ENCODE peak calls at places on chromosomes 5 and 9, in eight cellular contexts. Y is type B pancreatic cell; F is PC-9; X is AG10803; O is GM13976; C is CD4-positive, alpha-beta T cell; K is GM12865; D is HCT116. Z is an unnamed sample.

GRCh38 chr5:136013559-136013958 is 15.2 kb upstream of the TGFBI start:
- DNase-seq in Y (no peak), F (no peak), X (no peak), O (no peak), C (no peak), K (no peak), D (no peak), Z (no peak)

GRCh38 chr5:66151030-66151429 is 6.9 kb downstream of the SREK1 start:
- DNase-seq in Y (no peak), F (no peak), X (no peak), O (no peak), C (no peak), K (no peak), D (no peak), Z (no peak)

GRCh38 chr9:70076678-70077077 is 33.0 kb downstream of the MAMDC2 start:
- DNase-seq in Y (no peak), F (no peak), X (no peak), O (no peak), C (no peak), K (no peak), D (no peak), Z (no peak)

GRCh38 chr9:93181672-93182435 is 2.1 kb upstream of the WNK2 start:
- DNase-seq in Y (no peak), F (no peak), X (no peak), O (no peak), C (no peak), K (no peak), D (no peak), Z (no peak)

GRCh38 chr5:79513519-79514390 is at the start of gene HOMER1:
- DNase-seq in Y (peak), F (peak), X (peak), O (peak), C (peak), K (peak), D (peak), Z (peak)

GRCh38 chr5:173035904-173036707 is 20.0 kb upstream of the CREBRF start:
- DNase-seq in Y (no peak), F (no peak), X (no peak), O (peak), C (no peak), K (peak), D (no peak), Z (no peak)

GRCh38 chr5:124102491-124102890 is 590.5 kb downstream of the CSNK1G3 start:
- DNase-seq in Y (no peak), F (no peak), X (no peak), O (no peak), C (no peak), K (no peak), D (no peak), Z (no peak)

GRCh38 chr5:131787736-131788135 is 9.1 kb downstream of the FNIP1 start:
- DNase-seq in Y (no peak), F (no peak), X (no peak), O (no peak), C (no peak), K (no peak), D (no peak), Z (no peak)

GRCh38 chr5:168413062-168413461 is 73.2 kb upstream of the RARS1 start:
- DNase-seq in Y (no peak), F (peak), X (no peak), O (no peak), C (no peak), K (no peak), D (peak), Z (no peak)

GRCh38 chr9:133089271-133089671 is 27.5 kb downstream of the CEL start:
- DNase-seq in Y (no peak), F (no peak), X (no peak), O (peak), C (no peak), K (peak), D (no peak), Z (no peak)

GRCh38 chr5:56088967-56089829 is 94.4 kb upstream of the IL6ST start:
- DNase-seq in Y (no peak), F (peak), X (peak), O (peak), C (no peak), K (peak), D (no peak), Z (no peak)

GRCh38 chr5:5332287-5332686 is 90.2 kb upstream of the ICE1 start:
- DNase-seq in Y (no peak), F (no peak), X (no peak), O (no peak), C (no peak), K (no peak), D (no peak), Z (no peak)

GRCh38 chr9:2809692-2810423 is 34.0 kb downstream of the PUM3 start:
- DNase-seq in Y (no peak), F (peak), X (peak), O (no peak), C (no peak), K (no peak), D (no peak), Z (no peak)

GRCh38 chr5:140044041-140044440 is 942 bp upstream of the NRG2 start:
- DNase-seq in Y (no peak), F (no peak), X (peak), O (no peak), C (no peak), K (no peak), D (no peak), Z (no peak)

GRCh38 chr5:175214152-175214551 is 229.8 kb downstream of the DRD1 start:
- DNase-seq in Y (no peak), F (no peak), X (peak), O (no peak), C (no peak), K (no peak), D (peak), Z (no peak)

DNA sequence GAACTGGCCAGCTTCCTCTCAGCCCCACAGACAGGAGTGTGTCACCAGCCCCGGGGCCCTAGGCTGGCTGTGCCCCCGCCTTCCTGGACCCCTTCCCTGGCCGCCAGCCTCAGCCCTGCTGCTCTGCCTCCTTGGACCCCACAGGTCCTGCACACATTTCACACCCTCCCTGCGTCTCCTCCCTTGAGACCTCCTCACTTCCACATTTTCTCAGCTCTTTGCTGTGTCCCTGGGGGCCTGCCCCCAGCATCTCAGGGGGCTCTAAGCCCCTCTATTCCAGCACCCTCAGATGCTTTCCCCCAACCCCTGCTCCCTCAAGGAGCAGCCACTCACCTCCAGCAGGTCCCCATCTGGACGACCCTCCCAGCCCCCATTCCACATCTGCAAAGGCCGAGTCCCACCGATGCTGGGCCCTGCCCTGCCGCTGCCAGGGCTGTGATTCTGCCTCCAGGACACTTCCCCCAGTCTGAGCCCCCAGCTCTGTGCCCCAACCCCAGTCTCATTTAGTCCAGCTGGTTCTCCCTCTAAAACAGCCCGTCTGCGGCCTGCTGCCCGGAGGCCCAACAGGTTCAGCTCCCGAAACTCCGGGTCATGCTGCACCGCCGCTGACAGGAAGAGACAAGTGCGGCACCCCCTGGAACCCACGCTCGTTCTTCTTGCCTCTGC is 4.2 kb downstream of the SLC34A3 start:
- DNase-seq in Y (no peak), F (no peak), X (no peak), O (no peak), C (no peak), K (no peak), D (no peak), Z (no peak)
- TF ChIP-seq CTCF in Y (no peak), F (no peak), X (no peak), O (no peak), C (no peak), K (no peak), D (no peak), Z (no peak)

GRCh38 chr5:10576121-10576789 is 12.4 kb downstream of the ANKRD33B start:
- DNase-seq in Y (no peak), F (no peak), X (no peak), O (no peak), C (no peak), K (no peak), D (no peak), Z (no peak)
- TF ChIP-seq CTCF in Y (no peak), F (peak), X (no peak), O (peak), C (no peak), K (no peak), D (no peak), Z (no peak)

GRCh38 chr9:76761448-76761847 is 2.8 kb upstream of the PCA3 start:
- DNase-seq in Y (no peak), F (no peak), X (peak), O (no peak), C (no peak), K (no peak), D (no peak), Z (no peak)
- TF ChIP-seq CTCF in Y (peak), F (peak), X (peak), O (peak), C (no peak), K (no peak), D (peak), Z (peak)

DNA sequence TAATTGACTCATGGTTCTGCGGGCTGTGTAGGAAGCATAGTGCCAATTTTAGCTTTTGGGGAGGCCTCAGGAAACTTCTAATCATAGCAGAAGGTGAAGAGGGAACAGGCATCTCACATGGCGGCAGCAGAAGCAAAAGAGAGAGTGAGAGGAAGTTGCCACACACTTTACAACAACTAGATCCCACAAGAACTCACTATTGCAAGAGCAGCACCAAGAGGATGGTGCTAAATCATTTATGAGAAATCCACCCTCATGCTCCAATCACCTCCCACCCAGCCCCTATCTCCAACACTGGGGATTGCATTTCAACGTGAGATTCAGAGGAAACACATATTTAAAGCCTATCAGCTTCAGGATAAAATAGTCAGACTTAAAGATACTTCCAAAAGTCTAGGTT is 36.1 kb upstream of the LPAR1 start:
- DNase-seq in Y (no peak), F (no peak), X (no peak), O (no peak), C (no peak), K (peak), D (no peak), Z (no peak)
- TF ChIP-seq CTCF in Y (no peak), F (no peak), X (no peak), O (no peak), C (no peak), K (peak), D (no peak), Z (no peak)

DNA sequence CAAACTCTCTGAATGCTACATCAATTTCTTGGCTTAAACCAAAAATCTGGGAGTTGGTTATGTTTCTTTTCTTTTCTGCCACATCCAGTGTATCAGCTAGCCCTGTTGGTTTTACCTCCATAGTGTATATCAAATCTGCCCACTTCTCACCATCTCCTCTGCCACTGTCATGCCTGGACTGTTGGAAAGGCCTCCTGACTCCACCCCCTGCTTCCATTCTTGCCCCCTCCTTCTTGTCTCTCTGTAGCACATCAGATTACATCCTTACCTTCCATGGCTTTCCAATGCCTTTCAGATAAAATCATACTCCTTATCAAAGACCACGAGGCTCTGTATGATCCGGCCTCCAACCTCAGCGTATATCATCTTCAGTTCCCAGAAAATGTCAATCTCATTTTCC is 35.4 kb downstream of the STXBP1 start:
- DNase-seq in Y (no peak), F (no peak), X (no peak), O (no peak), C (no peak), K (no peak), D (no peak), Z (no peak)
- TF ChIP-seq CTCF in Y (no peak), F (no peak), X (no peak), O (no peak), C (no peak), K (no peak), D (no peak), Z (no peak)

GRCh38 chr5:177446184-177447065 is at the start of gene PRR7:
- DNase-seq in Y (no peak), F (peak), X (peak), O (peak), C (peak), K (peak), D (no peak), Z (no peak)
- TF ChIP-seq CTCF in Y (peak), F (no peak), X (no peak), O (no peak), C (no peak), K (peak), D (no peak), Z (no peak)

Z was measured in osteocyte.